ENCODE peak calls at places on chromosomes 12 and 14, in five cellular contexts. R is ascending aorta, N is left ventricle myocardium inferior, X is hepatocyte, F is pancreas. A is an unnamed sample.

GRCh38 chr12:121121805-121122204 is 10.9 kb upstream of the P2RX7 start:
- DNase-seq in R (no peak), N (no peak), X (no peak), F (no peak), A (no peak)

GRCh38 chr14:77111021-77111420 is 13.0 kb downstream of the CIPC start:
- DNase-seq in R (peak; percentile 72), N (no peak), X (no peak), F (no peak), A (peak; percentile 82)

GRCh38 chr12:22116376-22116775 is 70.4 kb downstream of the CMAS start:
- DNase-seq in R (no peak), N (no peak), X (no peak), F (no peak), A (no peak)

GRCh38 chr12:42741771-42742510 is 152.4 kb upstream of the PRICKLE1 start:
- DNase-seq in R (no peak), N (no peak), X (no peak), F (no peak), A (peak; percentile 62)

GRCh38 chr12:90036641-90037040 is 328.0 kb upstream of the ATP2B1 start:
- DNase-seq in R (no peak), N (no peak), X (no peak), F (no peak), A (no peak)

GRCh38 chr12:2691340-2692111 is 103.2 kb upstream of the FKBP4 start:
- DNase-seq in R (peak; percentile 44), N (no peak), X (peak; percentile 44), F (no peak), A (no peak)

GRCh38 chr14:54335569-54336155 is 61.1 kb upstream of the CDKN3 start:
- DNase-seq in R (no peak), N (no peak), X (no peak), F (no peak), A (no peak)

GRCh38 chr14:29895591-29896043 is 32.0 kb downstream of the PRKD1 start:
- DNase-seq in R (no peak), N (no peak), X (peak; percentile 40), F (no peak), A (no peak)

GRCh38 chr12:106733660-106734059 is 40.8 kb upstream of the RIC8B start:
- DNase-seq in R (no peak), N (no peak), X (no peak), F (no peak), A (no peak)

GRCh38 chr14:37048666-37049071 is 123.7 kb downstream of the SLC25A21 start:
- DNase-seq in R (no peak), N (no peak), X (no peak), F (no peak), A (peak; percentile 3)

GRCh38 chr12:115227137-115227615 is 543.2 kb upstream of the TBX3 start:
- DNase-seq in R (no peak), N (peak; percentile 33), X (peak; percentile 80), F (no peak), A (peak; percentile 71)

GRCh38 chr14:78135450-78135891 is 34.7 kb upstream of the NRXN3 start:
- DNase-seq in R (no peak), N (no peak), X (no peak), F (no peak), A (peak; percentile 84)

GRCh38 chr12:70828391-70828790 is 92.1 kb downstream of the PTPRR start:
- DNase-seq in R (no peak), N (no peak), X (no peak), F (no peak), A (no peak)

GRCh38 chr14:60753264-60754126 is 18.9 kb downstream of the MNAT1 start:
- DNase-seq in R (no peak), N (no peak), X (no peak), F (no peak), A (no peak)

GRCh38 chr14:81243499-81243898 is 22.7 kb upstream of the GTF2A1 start:
- DNase-seq in R (no peak), N (no peak), X (no peak), F (no peak), A (no peak)

GRCh38 chr12:76106631-76107030 is 22.1 kb upstream of the NAP1L1 start:
- DNase-seq in R (no peak), N (no peak), X (no peak), F (no peak), A (no peak)

GRCh38 chr12:55933158-55933798 is 2.3 kb downstream of the DGKA start:
- DNase-seq in R (peak; percentile 82), N (no peak), X (no peak), F (no peak), A (peak; percentile 5)

GRCh38 chr14:102917469-102918211 is 4.8 kb upstream of the AMN start:
- DNase-seq in R (no peak), N (peak; percentile 50), X (peak; percentile 62), F (no peak), A (peak; percentile 44)

GRCh38 chr14:71048393-71048792 is 141.1 kb downstream of the PCNX1 start:
- DNase-seq in R (no peak), N (no peak), X (no peak), F (no peak), A (no peak)

GRCh38 chr14:29301571-29301970 is 535.0 kb downstream of the FOXG1 start:
- DNase-seq in R (no peak), N (no peak), X (no peak), F (no peak), A (no peak)

DNA sequence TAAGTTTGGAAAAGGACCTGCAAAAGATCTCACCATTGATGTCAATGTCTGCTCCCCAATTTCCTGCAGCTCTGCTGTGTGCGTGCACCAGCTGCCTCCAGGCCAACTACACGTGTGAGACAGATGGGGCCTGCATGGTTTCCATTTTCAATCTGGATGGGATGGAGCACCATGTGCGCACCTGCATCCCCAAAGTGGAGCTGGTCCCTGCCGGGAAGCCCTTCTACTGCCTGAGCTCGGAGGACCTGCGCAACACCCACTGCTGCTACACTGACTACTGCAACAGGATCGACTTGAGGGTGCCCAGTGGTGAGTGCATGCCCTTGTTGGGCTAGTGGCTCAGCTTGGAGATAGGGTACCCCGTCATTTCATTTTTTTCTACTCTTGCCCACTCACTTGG is 23.7 kb downstream of the ACVR1B start:
- DNase-seq in R (no peak), N (no peak), X (no peak), F (no peak), A (no peak)
- H3K4me1 ChIP-seq in R (peaks cover 33% of the 10 kb centered on the region), N (peaks cover 47% of the 10 kb centered on the region), X (peaks cover 68% of the 10 kb centered on the region), F (peaks cover 72% of the 10 kb centered on the region), A (peaks cover 28% of the 10 kb centered on the region)

DNA sequence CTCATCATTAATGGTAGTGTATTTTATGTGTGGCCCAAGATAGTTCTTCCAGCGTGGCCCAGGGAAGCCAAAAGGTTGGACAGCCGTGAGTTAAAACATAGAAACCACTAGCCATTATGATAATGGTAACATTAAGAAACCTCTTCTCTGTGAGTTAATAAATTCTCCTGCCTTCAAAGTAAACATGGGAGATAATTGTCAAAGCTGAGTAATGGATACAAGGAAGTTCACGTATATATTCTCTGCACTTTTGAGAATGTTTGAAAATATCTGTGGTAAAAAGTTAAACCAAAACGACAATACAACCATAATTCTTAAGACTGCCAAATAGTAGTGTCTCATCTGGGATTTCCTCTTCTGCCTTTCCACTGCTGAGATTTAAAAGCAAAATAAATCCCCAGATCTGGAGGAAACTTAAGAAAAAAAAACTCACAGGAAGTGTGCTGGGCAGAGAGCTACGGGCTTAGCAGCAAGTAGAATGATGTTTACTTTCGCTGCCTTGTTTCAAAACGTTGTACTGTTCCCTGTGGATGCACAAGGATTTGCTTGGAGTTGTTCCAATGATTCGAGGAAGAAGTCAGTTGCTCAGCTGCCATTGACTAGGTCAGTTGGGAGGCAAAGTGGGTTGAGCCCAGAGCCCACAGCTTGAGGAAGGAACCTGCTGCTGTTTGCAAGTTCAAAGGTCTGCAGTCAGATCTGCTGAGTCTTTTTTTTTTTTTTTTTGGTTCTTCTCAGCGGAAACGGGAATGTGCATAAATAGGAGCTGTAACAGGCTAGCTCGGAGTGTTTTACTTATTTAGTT is 1.7 kb downstream of the TPCN1 start:
- DNase-seq in R (peak; percentile 84), N (peak; percentile 62), X (peak; percentile 89), F (peak; percentile 88), A (peak; percentile 56)
- H3K4me1 ChIP-seq in R (peaks cover 39% of the 10 kb centered on the region), N (peaks cover 76% of the 10 kb centered on the region), X (peaks cover 20% of the 10 kb centered on the region), F (peaks cover 18% of the 10 kb centered on the region), A (peaks cover 33% of the 10 kb centered on the region)

DNA sequence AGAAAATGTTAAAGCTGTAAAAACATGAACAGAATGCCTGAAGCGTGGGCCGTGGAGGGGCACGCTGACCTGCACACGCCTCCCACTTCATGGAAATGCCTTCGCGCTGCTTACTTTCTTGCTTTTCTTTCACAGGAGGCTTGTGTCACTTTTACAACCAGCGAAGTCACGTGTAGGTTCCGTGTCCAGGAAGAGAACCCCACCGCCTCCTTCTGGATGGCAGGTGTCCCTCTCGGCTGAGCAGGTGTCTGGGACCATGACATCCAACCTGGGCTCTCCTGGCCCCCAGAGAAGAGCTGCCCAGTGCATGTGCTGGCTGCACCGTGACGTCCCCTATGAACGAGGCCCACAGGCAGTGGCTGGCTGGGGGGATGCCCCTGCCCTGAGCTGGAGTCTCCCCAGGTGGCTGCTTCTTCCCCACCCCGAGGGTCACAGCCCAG is 345.0 kb upstream of the SFSWAP start:
- DNase-seq in R (peak; percentile 33), N (no peak), X (no peak), F (no peak), A (no peak)
- H3K4me1 ChIP-seq in R (no peaks in the 10 kb centered on the region), N (no peaks in the 10 kb centered on the region), X (no peaks in the 10 kb centered on the region), F (no peaks in the 10 kb centered on the region), A (no peaks in the 10 kb centered on the region)

GRCh38 chr12:101566318-101566717 is 28.5 kb upstream of the MYBPC1 start:
- DNase-seq in R (no peak), N (no peak), X (no peak), F (no peak), A (no peak)
- H3K4me1 ChIP-seq in R (no peaks in the 10 kb centered on the region), N (peaks cover 12% of the 10 kb centered on the region), X (peaks cover 8% of the 10 kb centered on the region), F (peaks cover 6% of the 10 kb centered on the region), A (no peaks in the 10 kb centered on the region)

GRCh38 chr12:47707905-47708543 is 2.2 kb upstream of the RPAP3 start:
- DNase-seq in R (no peak), N (no peak), X (no peak), F (no peak), A (no peak)
- H3K4me1 ChIP-seq in R (peaks cover 6% of the 10 kb centered on the region), N (peaks cover 45% of the 10 kb centered on the region), X (peaks cover 5% of the 10 kb centered on the region), F (peaks cover 11% of the 10 kb centered on the region), A (peaks cover 8% of the 10 kb centered on the region)

GRCh38 chr14:50089213-50089612 is 27.2 kb downstream of the VCPKMT start:
- DNase-seq in R (no peak), N (no peak), X (no peak), F (no peak), A (no peak)
- H3K4me1 ChIP-seq in R (no peaks in the 10 kb centered on the region), N (no peaks in the 10 kb centered on the region), X (no peaks in the 10 kb centered on the region), F (no peaks in the 10 kb centered on the region), A (no peaks in the 10 kb centered on the region)

GRCh38 chr12:13203028-13203922 is 6.7 kb downstream of the EMP1 start:
- DNase-seq in R (no peak), N (peak; percentile 62), X (no peak), F (no peak), A (no peak)
- H3K4me1 ChIP-seq in R (peaks cover 6% of the 10 kb centered on the region), N (peaks cover 98% of the 10 kb centered on the region), X (peaks cover 8% of the 10 kb centered on the region), F (no peaks in the 10 kb centered on the region), A (peaks cover 85% of the 10 kb centered on the region)

GRCh38 chr14:93112891-93113677 is 2.6 kb downstream of the ITPK1 start:
- DNase-seq in R (peak; percentile 91), N (peak; percentile 77), X (peak; percentile 93), F (peak; percentile 65), A (peak; percentile 72)
- H3K4me1 ChIP-seq in R (peaks cover 28% of the 10 kb centered on the region), N (peaks cover 71% of the 10 kb centered on the region), X (peaks cover 18% of the 10 kb centered on the region), F (peaks cover 23% of the 10 kb centered on the region), A (peaks cover 38% of the 10 kb centered on the region)